ENCODE peak calls at places on chromosome 17, in six cellular contexts. L is dorsolateral prefrontal cortex, T is GM04504, K is NCI-H2227 treated with DMSO at 0.1 percent for 48 hours, I is GM03348, W is natural killer cell. S is an unnamed sample.

GRCh38 chr17:41058741-41059140 is 1.2 kb downstream of the KRTAP2-3 start:
- DNase-seq in L (no peak), T (no peak), K (no peak), I (no peak), W (no peak), S (no peak)

GRCh38 chr17:79683365-79683764 is 47.4 kb upstream of the ENPP7 start:
- DNase-seq in L (no peak), T (no peak), K (no peak), I (no peak), W (no peak), S (no peak)

GRCh38 chr17:39178516-39178915 is 12.6 kb upstream of the ARL5C start:
- DNase-seq in L (no peak), T (no peak), K (no peak), I (peak; percentile 62), W (no peak), S (no peak)

GRCh38 chr17:73318861-73319260 is 7.1 kb upstream of the CDC42EP4 start:
- DNase-seq in L (no peak), T (no peak), K (no peak), I (no peak), W (no peak), S (no peak)

GRCh38 chr17:10875984-10876555 is 38.2 kb upstream of the PIRT start:
- DNase-seq in L (peak; percentile 66), T (no peak), K (no peak), I (peak; percentile 67), W (no peak), S (no peak)

GRCh38 chr17:65294184-65294719 is 157.1 kb downstream of the RGS9 start:
- DNase-seq in L (peak; percentile 77), T (peak; percentile 40), K (peak; percentile 31), I (peak; percentile 88), W (peak; percentile 27), S (no peak)

GRCh38 chr17:36937961-36938565 is 788 bp downstream of the LHX1 start:
- DNase-seq in L (no peak), T (no peak), K (no peak), I (no peak), W (no peak), S (no peak)

GRCh38 chr17:45222273-45222993 is 748 bp downstream of the FMNL1 start:
- DNase-seq in L (no peak), T (no peak), K (no peak), I (no peak), W (peak; percentile 31), S (no peak)

GRCh38 chr17:44374306-44375195 is 10.9 kb upstream of the FAM171A2 start:
- DNase-seq in L (no peak), T (no peak), K (no peak), I (no peak), W (no peak), S (no peak)

GRCh38 chr17:57772774-57773173 is 27.7 kb upstream of the CCDC182 start:
- DNase-seq in L (no peak), T (no peak), K (no peak), I (no peak), W (no peak), S (no peak)

GRCh38 chr17:75011788-75012319 is 616 bp upstream of the MRPL58 start:
- DNase-seq in L (peak; percentile 63), T (no peak), K (peak; percentile 69), I (peak; percentile 82), W (no peak), S (peak; percentile 72)

GRCh38 chr17:50064253-50064991 is 8.5 kb downstream of the ITGA3 start:
- DNase-seq in L (no peak), T (peak; percentile 95), K (no peak), I (peak; percentile 89), W (no peak), S (no peak)

GRCh38 chr17:33751702-33752065 is 458.6 kb upstream of the ASIC2 start:
- DNase-seq in L (no peak), T (no peak), K (peak; percentile 16), I (peak; percentile 11), W (no peak), S (no peak)

GRCh38 chr17:49359990-49360795 is 1.9 kb downstream of the ZNF652 start:
- DNase-seq in L (no peak), T (no peak), K (no peak), I (no peak), W (no peak), S (no peak)

GRCh38 chr17:75785016-75785769 is 587 bp downstream of the UNK start:
- DNase-seq in L (peak; percentile 89), T (peak; percentile 77), K (peak; percentile 95), I (peak; percentile 96), W (peak; percentile 91), S (peak; percentile 99)

GRCh38 chr17:40515491-40516041 is 14.1 kb upstream of the TNS4 start:
- DNase-seq in L (no peak), T (no peak), K (no peak), I (no peak), W (peak; percentile 39), S (no peak)

GRCh38 chr17:78557598-78558039 is 19.6 kb downstream of the DNAH17 start:
- DNase-seq in L (no peak), T (peak; percentile 48), K (no peak), I (peak; percentile 85), W (no peak), S (no peak)

GRCh38 chr17:17667231-17667630 is 14.0 kb upstream of the RAI1 start:
- DNase-seq in L (no peak), T (no peak), K (no peak), I (no peak), W (no peak), S (no peak)

GRCh38 chr17:55366020-55366481 is 55.6 kb downstream of the MMD start:
- DNase-seq in L (no peak), T (no peak), K (no peak), I (no peak), W (no peak), S (no peak)

GRCh38 chr17:48612456-48612853 is 1.6 kb upstream of the HOXB7 start:
- DNase-seq in L (no peak), T (no peak), K (peak; percentile 68), I (peak; percentile 35), W (no peak), S (no peak)

GRCh38 chr17:59840329-59840907 is 52.3 kb downstream of the TUBD1 start:
- DNase-seq in L (no peak), T (no peak), K (no peak), I (no peak), W (no peak), S (no peak)

GRCh38 chr17:75738218-75738802 is 17.1 kb downstream of the ITGB4 start:
- DNase-seq in L (peak; percentile 70), T (peak; percentile 20), K (no peak), I (peak; percentile 57), W (no peak), S (peak; percentile 22)

GRCh38 chr17:82239926-82240505 is 11.2 kb downstream of the SLC16A3 start:
- DNase-seq in L (no peak), T (no peak), K (no peak), I (no peak), W (no peak), S (no peak)

GRCh38 chr17:49587366-49588073 is 11.8 kb downstream of the NXPH3 start:
- DNase-seq in L (no peak), T (no peak), K (no peak), I (no peak), W (no peak), S (no peak)

GRCh38 chr17:21285164-21286065 is 904 bp downstream of the MAP2K3 start:
- DNase-seq in L (no peak), T (no peak), K (no peak), I (peak; percentile 38), W (no peak), S (no peak)

GRCh38 chr17:245611-246010 is 64.2 kb upstream of the DOC2B start:
- DNase-seq in L (peak; percentile 33), T (no peak), K (no peak), I (no peak), W (no peak), S (no peak)

GRCh38 chr17:28684963-28685362 is 23.0 kb downstream of the SUPT6H start:
- DNase-seq in L (peak; percentile 69), T (peak; percentile 17), K (no peak), I (no peak), W (no peak), S (peak; percentile 59)

GRCh38 chr17:46154151-46154816 is 38.9 kb downstream of the KANSL1 start:
- DNase-seq in L (no peak), T (no peak), K (peak; percentile 37), I (no peak), W (no peak), S (no peak)

GRCh38 chr17:77924757-77925336 is 33.7 kb upstream of the TNRC6C start:
- DNase-seq in L (peak; percentile 64), T (no peak), K (no peak), I (no peak), W (no peak), S (no peak)

GRCh38 chr17:15341385-15341849 is at the start of gene TEKT3:
- DNase-seq in L (peak; percentile 89), T (no peak), K (no peak), I (peak; percentile 60), W (no peak), S (peak; percentile 46)

GRCh38 chr17:34562387-34562786 is 17.0 kb upstream of the TMEM132E start:
- DNase-seq in L (no peak), T (no peak), K (no peak), I (no peak), W (no peak), S (no peak)

GRCh38 chr17:2502911-2503580 is 8.6 kb downstream of the METTL16 start:
- DNase-seq in L (no peak), T (no peak), K (no peak), I (no peak), W (no peak), S (no peak)

GRCh38 chr17:17051791-17052461 is 9.7 kb downstream of the MPRIP start:
- DNase-seq in L (peak; percentile 35), T (no peak), K (no peak), I (no peak), W (no peak), S (no peak)

GRCh38 chr17:58321571-58322525 is 6.7 kb downstream of the TSPOAP1 start:
- DNase-seq in L (no peak), T (no peak), K (no peak), I (no peak), W (no peak), S (no peak)

GRCh38 chr17:40942553-40942952 is 5.1 kb upstream of the KRT23 start:
- DNase-seq in L (no peak), T (no peak), K (no peak), I (no peak), W (no peak), S (no peak)

GRCh38 chr17:42287305-42288077 is 807 bp upstream of the STAT5A start:
- DNase-seq in L (peak; percentile 63), T (no peak), K (no peak), I (peak; percentile 69), W (peak; percentile 46), S (no peak)

GRCh38 chr17:58308985-58309917 is 19.3 kb downstream of the TSPOAP1 start:
- DNase-seq in L (no peak), T (no peak), K (no peak), I (no peak), W (no peak), S (no peak)